ENCODE peak calls at places on chromosome 17, in ten cellular contexts. One of them, this sample, is unnamed.

GRCh38 chr17:59785091-59785799 is 77.8 kb downstream of the VMP1 start:
- DNase-seq in left lung: no peak
- DNase-seq in CD8-positive, alpha-beta memory T cell: no peak
- DNase-seq in neural progenitor cell: no peak
- DNase-seq in heart right ventricle: no peak
- DNase-seq in body of pancreas: no peak
- DNase-seq in IMR-90: no peak
- DNase-seq in right atrium auricular region: no peak
- DNase-seq in endothelial cell of umbilical vein: peak
- DNase-seq in transverse colon: no peak
- DNase-seq in this sample: no peak

GRCh38 chr17:3647769-3648540 is 11.4 kb downstream of the CTNS start:
- DNase-seq in left lung: peak
- DNase-seq in CD8-positive, alpha-beta memory T cell: no peak
- DNase-seq in neural progenitor cell: peak
- DNase-seq in heart right ventricle: peak
- DNase-seq in body of pancreas: peak
- DNase-seq in IMR-90: peak
- DNase-seq in right atrium auricular region: no peak
- DNase-seq in endothelial cell of umbilical vein: peak
- DNase-seq in transverse colon: peak
- DNase-seq in this sample: peak

GRCh38 chr17:2723997-2724782 is 12.6 kb upstream of the CLUH start:
- DNase-seq in left lung: peak
- DNase-seq in CD8-positive, alpha-beta memory T cell: no peak
- DNase-seq in neural progenitor cell: peak
- DNase-seq in heart right ventricle: peak
- DNase-seq in body of pancreas: no peak
- DNase-seq in IMR-90: no peak
- DNase-seq in right atrium auricular region: no peak
- DNase-seq in endothelial cell of umbilical vein: no peak
- DNase-seq in transverse colon: peak
- DNase-seq in this sample: no peak

GRCh38 chr17:19023209-19023999 is 18.8 kb upstream of the FAM83G start:
- DNase-seq in left lung: no peak
- DNase-seq in CD8-positive, alpha-beta memory T cell: no peak
- DNase-seq in neural progenitor cell: no peak
- DNase-seq in heart right ventricle: no peak
- DNase-seq in body of pancreas: no peak
- DNase-seq in IMR-90: no peak
- DNase-seq in right atrium auricular region: no peak
- DNase-seq in endothelial cell of umbilical vein: no peak
- DNase-seq in transverse colon: no peak
- DNase-seq in this sample: no peak

GRCh38 chr17:47618416-47618815 is 31.3 kb upstream of the KPNB1 start:
- DNase-seq in left lung: no peak
- DNase-seq in CD8-positive, alpha-beta memory T cell: no peak
- DNase-seq in neural progenitor cell: peak
- DNase-seq in heart right ventricle: no peak
- DNase-seq in body of pancreas: no peak
- DNase-seq in IMR-90: peak
- DNase-seq in right atrium auricular region: no peak
- DNase-seq in endothelial cell of umbilical vein: peak
- DNase-seq in transverse colon: no peak
- DNase-seq in this sample: no peak

GRCh38 chr17:70517808-70518207 is 348.5 kb downstream of the KCNJ2 start:
- DNase-seq in left lung: no peak
- DNase-seq in CD8-positive, alpha-beta memory T cell: no peak
- DNase-seq in neural progenitor cell: no peak
- DNase-seq in heart right ventricle: no peak
- DNase-seq in body of pancreas: no peak
- DNase-seq in IMR-90: peak
- DNase-seq in right atrium auricular region: no peak
- DNase-seq in endothelial cell of umbilical vein: no peak
- DNase-seq in transverse colon: no peak
- DNase-seq in this sample: no peak

GRCh38 chr17:20991276-20992037 is 51.4 kb downstream of the USP22 start:
- DNase-seq in left lung: no peak
- DNase-seq in CD8-positive, alpha-beta memory T cell: no peak
- DNase-seq in neural progenitor cell: no peak
- DNase-seq in heart right ventricle: no peak
- DNase-seq in body of pancreas: no peak
- DNase-seq in IMR-90: no peak
- DNase-seq in right atrium auricular region: no peak
- DNase-seq in endothelial cell of umbilical vein: no peak
- DNase-seq in transverse colon: no peak
- DNase-seq in this sample: no peak

GRCh38 chr17:54694287-54694887 is 206.3 kb upstream of the TOM1L1 start:
- DNase-seq in left lung: no peak
- DNase-seq in CD8-positive, alpha-beta memory T cell: no peak
- DNase-seq in neural progenitor cell: no peak
- DNase-seq in heart right ventricle: no peak
- DNase-seq in body of pancreas: no peak
- DNase-seq in IMR-90: no peak
- DNase-seq in right atrium auricular region: no peak
- DNase-seq in endothelial cell of umbilical vein: no peak
- DNase-seq in transverse colon: no peak
- DNase-seq in this sample: no peak

GRCh38 chr17:32444301-32445074 is at the start of gene PSMD11:
- DNase-seq in left lung: peak
- DNase-seq in CD8-positive, alpha-beta memory T cell: peak
- DNase-seq in neural progenitor cell: peak
- DNase-seq in heart right ventricle: peak
- DNase-seq in body of pancreas: peak
- DNase-seq in IMR-90: peak
- DNase-seq in right atrium auricular region: peak
- DNase-seq in endothelial cell of umbilical vein: peak
- DNase-seq in transverse colon: peak
- DNase-seq in this sample: peak

GRCh38 chr17:12097326-12097725 is 76.6 kb downstream of the MAP2K4 start:
- DNase-seq in left lung: no peak
- DNase-seq in CD8-positive, alpha-beta memory T cell: no peak
- DNase-seq in neural progenitor cell: no peak
- DNase-seq in heart right ventricle: no peak
- DNase-seq in body of pancreas: no peak
- DNase-seq in IMR-90: no peak
- DNase-seq in right atrium auricular region: no peak
- DNase-seq in endothelial cell of umbilical vein: peak
- DNase-seq in transverse colon: no peak
- DNase-seq in this sample: no peak

GRCh38 chr17:28119049-28119448 is 76.6 kb downstream of the NLK start:
- DNase-seq in left lung: no peak
- DNase-seq in CD8-positive, alpha-beta memory T cell: no peak
- DNase-seq in neural progenitor cell: no peak
- DNase-seq in heart right ventricle: no peak
- DNase-seq in body of pancreas: no peak
- DNase-seq in IMR-90: no peak
- DNase-seq in right atrium auricular region: no peak
- DNase-seq in endothelial cell of umbilical vein: no peak
- DNase-seq in transverse colon: no peak
- DNase-seq in this sample: no peak

GRCh38 chr17:28117304-28117703 is 74.8 kb downstream of the NLK start:
- DNase-seq in left lung: no peak
- DNase-seq in CD8-positive, alpha-beta memory T cell: no peak
- DNase-seq in neural progenitor cell: no peak
- DNase-seq in heart right ventricle: no peak
- DNase-seq in body of pancreas: no peak
- DNase-seq in IMR-90: no peak
- DNase-seq in right atrium auricular region: no peak
- DNase-seq in endothelial cell of umbilical vein: no peak
- DNase-seq in transverse colon: no peak
- DNase-seq in this sample: no peak

GRCh38 chr17:28120766-28121165 is 78.3 kb downstream of the NLK start:
- DNase-seq in left lung: no peak
- DNase-seq in CD8-positive, alpha-beta memory T cell: no peak
- DNase-seq in neural progenitor cell: no peak
- DNase-seq in heart right ventricle: no peak
- DNase-seq in body of pancreas: no peak
- DNase-seq in IMR-90: no peak
- DNase-seq in right atrium auricular region: no peak
- DNase-seq in endothelial cell of umbilical vein: no peak
- DNase-seq in transverse colon: no peak
- DNase-seq in this sample: no peak

GRCh38 chr17:28119560-28119959 is 77.1 kb downstream of the NLK start:
- DNase-seq in left lung: no peak
- DNase-seq in CD8-positive, alpha-beta memory T cell: no peak
- DNase-seq in neural progenitor cell: no peak
- DNase-seq in heart right ventricle: no peak
- DNase-seq in body of pancreas: no peak
- DNase-seq in IMR-90: no peak
- DNase-seq in right atrium auricular region: no peak
- DNase-seq in endothelial cell of umbilical vein: no peak
- DNase-seq in transverse colon: no peak
- DNase-seq in this sample: no peak

DNA sequence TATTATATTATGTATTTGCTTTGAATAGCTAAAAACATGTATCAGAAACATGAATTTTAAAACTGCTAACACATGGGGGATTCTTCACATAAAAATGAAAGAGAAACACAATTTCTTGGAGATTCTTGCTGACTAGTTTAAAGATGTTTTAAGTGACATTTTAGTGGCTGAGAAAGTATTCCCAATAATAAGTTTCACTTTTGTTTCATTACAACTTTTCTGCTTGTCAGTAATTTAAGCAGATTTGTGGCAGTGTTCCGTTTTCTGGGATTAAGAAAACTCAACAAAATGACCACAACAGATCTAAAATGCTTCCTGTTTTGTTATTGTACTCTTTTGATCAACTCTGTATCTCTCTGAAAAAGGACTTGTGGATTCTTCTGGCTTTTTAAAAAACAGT is 75.9 kb downstream of the NLK start:
- DNase-seq in left lung: no peak
- DNase-seq in CD8-positive, alpha-beta memory T cell: no peak
- DNase-seq in neural progenitor cell: no peak
- DNase-seq in heart right ventricle: no peak
- DNase-seq in body of pancreas: no peak
- DNase-seq in IMR-90: no peak
- DNase-seq in right atrium auricular region: no peak
- DNase-seq in endothelial cell of umbilical vein: no peak
- DNase-seq in transverse colon: no peak
- DNase-seq in this sample: no peak
- H3K27ac ChIP-seq in left lung: no peak
- H3K27ac ChIP-seq in CD8-positive, alpha-beta memory T cell: no peak
- H3K27ac ChIP-seq in neural progenitor cell: no peak
- H3K27ac ChIP-seq in heart right ventricle: no peak
- H3K27ac ChIP-seq in body of pancreas: peak
- H3K27ac ChIP-seq in IMR-90: no peak
- H3K27ac ChIP-seq in right atrium auricular region: peak
- H3K27ac ChIP-seq in endothelial cell of umbilical vein: no peak
- H3K27ac ChIP-seq in transverse colon: no peak
- H3K27ac ChIP-seq in this sample: no peak

GRCh38 chr17:8382052-8382879 is 727 bp downstream of the RPL26 start:
- DNase-seq in left lung: no peak
- DNase-seq in CD8-positive, alpha-beta memory T cell: no peak
- DNase-seq in neural progenitor cell: peak
- DNase-seq in heart right ventricle: no peak
- DNase-seq in body of pancreas: no peak
- DNase-seq in IMR-90: no peak
- DNase-seq in right atrium auricular region: no peak
- DNase-seq in endothelial cell of umbilical vein: peak
- DNase-seq in transverse colon: no peak
- DNase-seq in this sample: no peak
- H3K4me3 ChIP-seq in left lung: peak
- H3K4me3 ChIP-seq in CD8-positive, alpha-beta memory T cell: peak
- H3K4me3 ChIP-seq in neural progenitor cell: peak
- H3K4me3 ChIP-seq in heart right ventricle: peak
- H3K4me3 ChIP-seq in body of pancreas: peak
- H3K4me3 ChIP-seq in IMR-90: peak
- H3K4me3 ChIP-seq in right atrium auricular region: peak
- H3K4me3 ChIP-seq in endothelial cell of umbilical vein: peak
- H3K4me3 ChIP-seq in transverse colon: peak
- H3K4me3 ChIP-seq in this sample: peak

DNA sequence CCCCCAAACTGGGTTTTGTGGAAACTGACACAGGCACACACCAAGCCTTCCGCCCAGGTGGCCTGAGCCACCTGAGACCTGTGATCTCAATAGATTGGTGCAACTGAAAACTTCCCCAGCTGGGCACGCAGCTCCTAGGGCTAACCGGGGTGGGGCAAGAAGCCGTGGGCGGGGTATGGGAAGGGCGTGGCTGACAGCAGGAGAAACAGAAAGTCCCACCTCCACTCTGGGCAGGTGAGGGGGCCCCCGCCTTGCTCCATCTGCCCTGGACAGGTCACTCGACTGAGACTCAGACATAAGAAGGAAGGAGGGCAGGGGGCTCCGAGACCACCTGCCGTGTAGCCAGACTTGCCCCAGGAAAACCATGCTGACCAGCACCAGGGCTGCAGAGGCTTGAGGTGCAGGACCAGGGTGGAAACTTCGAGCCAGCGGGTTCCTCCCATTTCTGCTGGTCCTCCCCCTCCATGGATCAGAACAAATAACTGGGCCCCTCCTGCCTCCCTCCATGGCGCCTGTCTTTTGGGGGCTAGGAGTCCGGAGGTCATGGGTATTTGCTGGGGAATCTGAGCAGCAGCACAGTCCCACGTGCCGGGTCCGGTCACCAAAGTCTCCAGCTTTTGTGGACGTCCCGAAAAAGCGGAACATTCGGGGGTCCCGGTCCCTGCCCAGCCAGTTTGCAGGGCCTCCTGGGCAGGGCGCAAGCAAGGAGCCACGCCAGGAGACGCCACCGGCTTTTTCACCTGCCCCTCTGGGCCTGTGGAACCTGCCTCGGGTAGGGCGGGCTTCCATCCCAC is 1.3 kb downstream of the TIMP2 start:
- DNase-seq in left lung: peak
- DNase-seq in CD8-positive, alpha-beta memory T cell: peak
- DNase-seq in neural progenitor cell: peak
- DNase-seq in heart right ventricle: peak
- DNase-seq in body of pancreas: peak
- DNase-seq in IMR-90: no peak
- DNase-seq in right atrium auricular region: no peak
- DNase-seq in endothelial cell of umbilical vein: peak
- DNase-seq in transverse colon: peak
- DNase-seq in this sample: peak
- H3K27ac ChIP-seq in left lung: peak
- H3K27ac ChIP-seq in CD8-positive, alpha-beta memory T cell: no peak
- H3K27ac ChIP-seq in neural progenitor cell: no peak
- H3K27ac ChIP-seq in heart right ventricle: peak
- H3K27ac ChIP-seq in body of pancreas: peak
- H3K27ac ChIP-seq in IMR-90: peak
- H3K27ac ChIP-seq in right atrium auricular region: peak
- H3K27ac ChIP-seq in endothelial cell of umbilical vein: no peak
- H3K27ac ChIP-seq in transverse colon: peak
- H3K27ac ChIP-seq in this sample: no peak

DNA sequence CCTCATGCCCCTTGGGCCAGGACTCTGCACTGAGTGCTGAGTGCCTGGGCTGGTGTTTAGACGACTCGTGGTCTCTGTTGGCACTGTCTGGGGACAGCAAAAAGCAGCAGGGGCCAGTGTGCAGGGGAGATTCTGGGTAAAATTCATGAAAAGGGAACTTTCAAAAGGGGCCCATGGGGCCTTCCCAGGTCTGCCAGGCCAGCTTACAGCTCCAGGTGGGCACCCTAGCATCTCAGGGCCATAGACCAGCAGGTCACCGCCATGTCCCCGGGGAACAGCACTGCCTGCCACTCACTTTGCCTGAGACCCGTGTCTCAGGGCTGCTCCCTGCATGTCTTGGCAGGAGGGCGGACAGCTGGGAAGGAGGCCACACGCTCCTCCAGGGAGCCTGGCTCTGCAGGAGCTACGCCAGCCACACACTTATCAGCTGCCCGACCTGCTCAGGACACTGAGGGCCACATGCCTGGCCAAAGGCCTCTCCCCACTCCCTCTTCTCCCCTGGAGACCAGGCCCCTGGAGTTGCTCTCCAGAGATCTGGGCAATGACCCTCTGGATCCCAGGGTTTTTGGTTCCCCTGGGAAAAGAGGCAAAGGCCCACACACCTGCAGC is 8.8 kb upstream of the FASN start:
- DNase-seq in left lung: no peak
- DNase-seq in CD8-positive, alpha-beta memory T cell: no peak
- DNase-seq in neural progenitor cell: no peak
- DNase-seq in heart right ventricle: no peak
- DNase-seq in body of pancreas: no peak
- DNase-seq in IMR-90: no peak
- DNase-seq in right atrium auricular region: no peak
- DNase-seq in endothelial cell of umbilical vein: no peak
- DNase-seq in transverse colon: no peak
- DNase-seq in this sample: no peak
- H3K4me3 ChIP-seq in left lung: peak
- H3K4me3 ChIP-seq in CD8-positive, alpha-beta memory T cell: peak
- H3K4me3 ChIP-seq in neural progenitor cell: no peak
- H3K4me3 ChIP-seq in heart right ventricle: peak
- H3K4me3 ChIP-seq in body of pancreas: no peak
- H3K4me3 ChIP-seq in IMR-90: no peak
- H3K4me3 ChIP-seq in right atrium auricular region: peak
- H3K4me3 ChIP-seq in endothelial cell of umbilical vein: no peak
- H3K4me3 ChIP-seq in transverse colon: peak
- H3K4me3 ChIP-seq in this sample: peak